ENCODE peak calls at places on chromosome 10, in six cellular contexts. F is B cell, L is choroid plexus epithelial cell, U is mucosa of descending colon, V is NCI-H1092, A is spleen. E is an unnamed sample.

GRCh38 chr10:89073719-89074118 is 83.1 kb downstream of the FAS start:
- DNase-seq in F (no peak), L (peak), U (no peak), V (no peak), A (no peak), E (no peak)

GRCh38 chr10:114631678-114632417 is 26.2 kb downstream of the ABLIM1 start:
- DNase-seq in F (peak), L (no peak), U (peak), V (no peak), A (peak), E (peak)

GRCh38 chr10:78973901-78974408 is 94.8 kb upstream of the ZMIZ1 start:
- DNase-seq in F (peak), L (peak), U (no peak), V (peak), A (peak), E (peak)

GRCh38 chr10:43843331-43844101 is 194.8 kb upstream of the ZNF32 start:
- DNase-seq in F (no peak), L (peak), U (no peak), V (no peak), A (no peak), E (no peak)

GRCh38 chr10:132648072-132648855 is 110.7 kb downstream of the INPP5A start:
- DNase-seq in F (no peak), L (no peak), U (no peak), V (no peak), A (peak), E (no peak)

GRCh38 chr10:44864042-44864436 is 47.1 kb upstream of the TMEM72 start:
- DNase-seq in F (no peak), L (no peak), U (no peak), V (no peak), A (no peak), E (no peak)

GRCh38 chr10:73364964-73365363 is 6.3 kb upstream of the CFAP70 start:
- DNase-seq in F (no peak), L (no peak), U (no peak), V (no peak), A (no peak), E (no peak)

GRCh38 chr10:113897693-113898618 is 43.5 kb downstream of the NHLRC2 start:
- DNase-seq in F (no peak), L (peak), U (no peak), V (no peak), A (no peak), E (no peak)

GRCh38 chr10:99008106-99008505 is 227.5 kb downstream of the HPSE2 start:
- DNase-seq in F (no peak), L (no peak), U (no peak), V (no peak), A (no peak), E (no peak)

GRCh38 chr10:30885423-30885822 is 146.2 kb downstream of the ZNF438 start:
- DNase-seq in F (no peak), L (no peak), U (no peak), V (no peak), A (no peak), E (no peak)

GRCh38 chr10:103445767-103446567 is 6.2 kb downstream of the CALHM2 start:
- DNase-seq in F (no peak), L (no peak), U (no peak), V (no peak), A (no peak), E (no peak)

GRCh38 chr10:113104071-113104470 is 154.0 kb downstream of the TCF7L2 start:
- DNase-seq in F (no peak), L (no peak), U (no peak), V (no peak), A (no peak), E (no peak)

GRCh38 chr10:28036587-28036986 is 37.7 kb upstream of the ODAD2 start:
- DNase-seq in F (no peak), L (peak), U (no peak), V (no peak), A (no peak), E (no peak)